ENCODE peak calls at places on chromosomes 11 and 22, in four cellular contexts. T is heart left ventricle, W is fibroblast of mammary gland, L is adrenal gland. M is an unnamed sample.

GRCh38 chr22:41827671-41828070 is 5.2 kb upstream of the SREBF2 start:
- DNase-seq in T (no peak), W (no peak), L (no peak), M (no peak)

GRCh38 chr11:25065711-25066110 is 568.9 kb downstream of the LUZP2 start:
- DNase-seq in L (no peak), T (no peak), W (peak), M (peak)

GRCh38 chr22:47618611-47619010 is 856.2 kb downstream of the TBC1D22A start:
- DNase-seq in L (no peak), T (no peak), W (no peak), M (no peak)

GRCh38 chr11:66689661-66690590 is 12.2 kb upstream of the RBM4B start:
- DNase-seq in L (no peak), T (no peak), W (no peak), M (no peak)

GRCh38 chr11:77395460-77396175 is 78.3 kb downstream of the PAK1 start:
- DNase-seq in L (no peak), T (no peak), W (no peak), M (no peak)

GRCh38 chr22:49642741-49643140 is 184.9 kb downstream of the BRD1 start:
- DNase-seq in W (no peak), T (no peak), L (no peak), M (no peak)

GRCh38 chr11:62694455-62695167 is 5.3 kb upstream of the LRRN4CL start:
- DNase-seq in L (peak), T (peak), W (peak), M (peak)

GRCh38 chr22:48613566-48614200 is 1214.0 kb downstream of the BRD1 start:
- DNase-seq in L (no peak), T (no peak), W (no peak), M (no peak)

GRCh38 chr11:96486890-96487633 is 97.2 kb downstream of the JRKL start:
- DNase-seq in W (no peak), L (peak), T (no peak), M (peak)

GRCh38 chr11:43505171-43505570 is 146.5 kb downstream of the TTC17 start:
- DNase-seq in L (no peak), T (no peak), W (no peak), M (no peak)

GRCh38 chr22:28247114-28247513 is 328.1 kb upstream of the PITPNB start:
- DNase-seq in T (no peak), W (peak), L (no peak), M (peak)

GRCh38 chr11:90229791-90230190 is 6.9 kb upstream of the CHORDC1 start:
- DNase-seq in T (no peak), L (no peak), W (peak), M (no peak)

GRCh38 chr11:133797542-133797941 is 47.8 kb downstream of the SPATA19 start:
- DNase-seq in T (no peak), L (no peak), W (no peak), M (no peak)

GRCh38 chr22:20024225-20025087 is 3.5 kb downstream of the TANGO2 start:
- DNase-seq in T (peak), W (no peak), L (peak), M (no peak)

GRCh38 chr11:65056999-65057398 is 1.4 kb downstream of the NAALADL1 start:
- DNase-seq in T (no peak), W (no peak), L (no peak), M (no peak)

GRCh38 chr22:45317551-45318167 is 7.9 kb downstream of the FAM118A start:
- DNase-seq in W (peak), T (peak), L (no peak), M (peak)

GRCh38 chr11:106398396-106399074 is 321.1 kb downstream of the AASDHPPT start:
- DNase-seq in T (no peak), W (no peak), L (no peak), M (peak)

GRCh38 chr11:17076517-17077239 is 789 bp downstream of the RPS13 start:
- DNase-seq in L (no peak), W (peak), T (no peak), M (peak)

GRCh38 chr22:46578251-46578823 is 40.9 kb upstream of the CELSR1 start:
- DNase-seq in L (peak), T (peak), W (no peak), M (no peak)

GRCh38 chr11:111718436-111719325 is 47.5 kb downstream of the PPP2R1B start:
- DNase-seq in W (peak), T (no peak), L (peak), M (peak)

GRCh38 chr11:15850992-15851615 is 505.2 kb downstream of the SOX6 start:
- DNase-seq in T (no peak), W (no peak), L (no peak), M (peak)

GRCh38 chr11:44178381-44178780 is 82.9 kb downstream of the EXT2 start:
- DNase-seq in L (no peak), T (no peak), W (peak), M (peak)

GRCh38 chr11:73652046-73652730 is 5.8 kb downstream of the PLEKHB1 start:
- DNase-seq in L (no peak), W (no peak), T (no peak), M (no peak)

GRCh38 chr11:71373791-71374454 is 74.3 kb downstream of the DHCR7 start:
- DNase-seq in L (no peak), T (no peak), W (no peak), M (no peak)

GRCh38 chr22:50150161-50151129 is 20.1 kb upstream of the PANX2 start:
- DNase-seq in T (no peak), W (no peak), L (no peak), M (no peak)

DNA sequence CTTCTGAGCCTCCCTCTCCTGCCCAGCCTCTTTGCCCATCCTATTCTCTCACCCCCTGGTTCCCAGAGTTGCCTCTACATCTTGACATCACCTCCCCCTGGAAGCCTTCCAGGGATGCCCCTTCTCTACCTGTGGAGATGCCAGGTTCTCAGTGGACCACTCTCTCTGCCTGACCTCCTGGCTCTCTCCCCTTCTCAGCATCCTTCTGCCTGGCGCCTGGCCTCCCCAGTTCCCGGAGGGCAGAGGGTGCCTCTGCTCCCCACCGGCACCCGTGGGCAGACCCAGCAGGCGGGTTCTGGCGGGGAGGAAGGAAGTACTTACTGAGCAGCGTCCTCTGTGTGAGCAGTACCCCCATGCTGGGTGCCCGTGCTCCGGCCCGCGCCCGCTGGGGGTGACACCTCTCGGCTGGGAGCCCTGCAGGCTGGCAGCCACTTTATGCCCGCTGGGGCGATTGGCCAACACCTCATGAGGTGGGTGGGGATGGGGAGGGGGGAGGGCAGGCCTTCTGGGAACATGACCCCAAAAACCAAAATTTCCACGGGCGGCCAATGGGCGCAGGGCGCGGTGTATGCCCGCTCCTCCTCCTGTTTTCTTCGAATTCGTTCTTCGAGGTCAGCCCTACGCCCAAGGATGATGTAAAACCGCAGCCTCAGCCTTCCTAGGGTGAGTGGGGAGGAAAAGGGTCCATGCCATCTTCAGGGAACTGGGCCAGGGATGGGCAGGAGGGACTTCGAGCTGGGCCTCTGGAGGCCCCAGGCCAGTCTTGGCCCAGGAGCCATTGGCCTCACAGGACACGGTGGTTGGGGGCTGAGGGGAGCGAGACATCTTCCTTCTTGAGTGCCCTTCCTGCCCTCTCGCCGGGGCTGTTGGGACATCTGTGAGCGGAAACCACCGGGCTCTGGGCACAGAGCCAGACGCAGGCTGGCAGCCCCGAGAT is at the start of gene OSM:
- DNase-seq in L (peak), W (no peak), T (peak), M (no peak)
- H3K4me3 ChIP-seq in L (peak), W (no peak), T (peak), M (no peak)

GRCh38 chr11:27388001-27388400 is 25.0 kb upstream of the CCDC34 start:
- DNase-seq in L (no peak), W (no peak), T (no peak), M (no peak)
- H3K4me3 ChIP-seq in L (no peak), W (no peak), T (no peak), M (no peak)

GRCh38 chr11:86803136-86803535 is 2.8 kb downstream of the PRSS23 start:
- DNase-seq in L (no peak), T (no peak), W (no peak), M (no peak)

GRCh38 chr11:86802601-86803051 is 2.3 kb downstream of the PRSS23 start:
- DNase-seq in T (no peak), L (no peak), W (peak), M (peak)

GRCh38 chr11:86804871-86805415 is 4.6 kb downstream of the PRSS23 start:
- DNase-seq in W (peak), T (no peak), L (no peak), M (peak)

GRCh38 chr11:86802146-86802545 is 1.8 kb downstream of the PRSS23 start:
- DNase-seq in L (no peak), T (no peak), W (no peak), M (peak)

GRCh38 chr11:86803641-86804040 is 3.3 kb downstream of the PRSS23 start:
- DNase-seq in T (no peak), L (no peak), W (peak), M (peak)
- H3K4me3 ChIP-seq in T (no peak), L (no peak), W (no peak), M (peak)

GRCh38 chr11:57321388-57321995 is 3.3 kb downstream of the TNKS1BP1 start:
- DNase-seq in W (no peak), L (peak), T (no peak), M (no peak)
- H3K4me3 ChIP-seq in W (peak), L (no peak), T (peak), M (peak)

GRCh38 chr22:17368144-17368726 is 1.0 kb upstream of the CECR2 start:
- DNase-seq in L (no peak), W (no peak), T (no peak), M (no peak)
- H3K4me3 ChIP-seq in L (no peak), W (no peak), T (peak), M (no peak)

DNA sequence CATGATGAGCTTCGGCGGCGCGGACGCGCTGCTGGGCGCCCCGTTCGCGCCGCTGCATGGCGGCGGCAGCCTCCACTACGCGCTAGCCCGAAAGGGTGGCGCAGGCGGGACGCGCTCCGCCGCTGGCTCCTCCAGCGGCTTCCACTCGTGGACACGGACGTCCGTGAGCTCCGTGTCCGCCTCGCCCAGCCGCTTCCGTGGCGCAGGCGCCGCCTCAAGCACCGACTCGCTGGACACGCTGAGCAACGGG is 169 bp downstream of the NEFH start:
- DNase-seq in W (no peak), L (no peak), T (no peak), M (no peak)
- H3K4me3 ChIP-seq in W (no peak), L (no peak), T (peak), M (peak)

GRCh38 chr11:30424336-30424735 is 101.4 kb downstream of the ARL14EP start:
- DNase-seq in W (no peak), L (no peak), T (no peak), M (no peak)
- H3K4me3 ChIP-seq in W (no peak), L (no peak), T (no peak), M (no peak)

GRCh38 chr11:68099057-68099456 is 22.1 kb downstream of the CHKA start:
- DNase-seq in L (no peak), W (no peak), T (no peak), M (no peak)
- H3K4me3 ChIP-seq in L (no peak), W (no peak), T (no peak), M (no peak)

DNA sequence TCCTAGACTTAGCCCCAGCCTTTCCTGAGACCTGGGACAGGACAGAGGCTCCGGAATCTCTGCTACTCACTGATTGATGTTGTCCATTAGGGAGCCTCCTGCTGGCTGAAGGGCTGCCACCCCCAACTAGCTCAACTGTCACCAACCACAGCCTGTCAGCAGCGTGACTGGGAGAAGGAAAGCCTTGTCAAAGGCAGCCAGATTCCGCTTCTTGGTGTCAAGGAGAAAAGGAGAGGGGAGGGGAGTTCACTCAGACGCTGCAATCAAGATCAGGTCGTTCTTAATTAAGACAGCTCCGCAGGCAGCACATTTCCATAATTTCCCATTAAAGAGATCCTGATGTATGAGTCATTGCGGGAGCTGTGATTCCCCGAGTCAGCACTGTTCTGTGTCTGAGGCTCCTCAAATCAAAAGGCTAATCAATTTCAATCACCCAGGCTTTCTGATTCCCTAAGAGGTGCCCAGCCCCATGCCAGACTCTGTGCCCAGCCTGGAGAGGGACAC is 152.8 kb upstream of the ZBED5 start:
- DNase-seq in L (no peak), T (peak), W (peak), M (no peak)
- H3K4me3 ChIP-seq in L (no peak), T (no peak), W (no peak), M (no peak)

GRCh38 chr22:43466710-43467109 is 54.9 kb downstream of the MPPED1 start:
- DNase-seq in L (no peak), W (no peak), T (no peak), M (no peak)
- H3K4me3 ChIP-seq in L (no peak), W (no peak), T (no peak), M (no peak)